ENCODE peak calls at places on chromosome 1, in six cellular contexts. V is HCT116, D is K562, P is H1, L is SK-N-SH, W is HepG2. Q is an unnamed sample.

GRCh38 chr1:67635055-67635809 is 49.8 kb upstream of the GADD45A start:
- DNase-seq in V (no peak), D (no peak), P (peak; percentile 31), L (no peak), W (no peak), Q (no peak)

GRCh38 chr1:221240652-221241051 is 361.4 kb downstream of the HLX start:
- DNase-seq in V (no peak), D (no peak), P (no peak), L (no peak), W (no peak), Q (no peak)

GRCh38 chr1:111696330-111696729 is 42.9 kb downstream of the INKA2 start:
- DNase-seq in V (no peak), D (no peak), P (no peak), L (no peak), W (no peak), Q (no peak)

GRCh38 chr1:6384962-6385672 is 8.4 kb downstream of the ACOT7 start:
- DNase-seq in V (no peak), D (no peak), P (no peak), L (peak; percentile 84), W (no peak), Q (no peak)

GRCh38 chr1:66478116-66478515 is 55.8 kb upstream of the SGIP1 start:
- DNase-seq in V (no peak), D (no peak), P (no peak), L (no peak), W (no peak), Q (no peak)

GRCh38 chr1:93056649-93057048 is 22.4 kb upstream of the MTF2 start:
- DNase-seq in V (no peak), D (no peak), P (no peak), L (no peak), W (no peak), Q (no peak)

GRCh38 chr1:86247553-86248279 is 91.1 kb upstream of the COL24A1 start:
- DNase-seq in V (no peak), D (no peak), P (no peak), L (no peak), W (no peak), Q (no peak)

GRCh38 chr1:38533772-38534472 is 325.6 kb downstream of the RRAGC start:
- DNase-seq in V (no peak), D (peak; percentile 31), P (no peak), L (no peak), W (no peak), Q (no peak)

GRCh38 chr1:222654849-222655248 is 37.0 kb downstream of the MIA3 start:
- DNase-seq in V (no peak), D (no peak), P (no peak), L (no peak), W (no peak), Q (peak; percentile 8)

GRCh38 chr1:233112184-233113008 is 162.0 kb downstream of the NTPCR start:
- DNase-seq in V (no peak), D (no peak), P (no peak), L (no peak), W (no peak), Q (no peak)
- H2AFZ ChIP-seq in V (no peak overlapping the region), D (peak overlapping the region; percentile 69), P (no peak overlapping the region), L (no peak overlapping the region), W (no peak overlapping the region), Q (peak overlapping the region; percentile 65)

DNA sequence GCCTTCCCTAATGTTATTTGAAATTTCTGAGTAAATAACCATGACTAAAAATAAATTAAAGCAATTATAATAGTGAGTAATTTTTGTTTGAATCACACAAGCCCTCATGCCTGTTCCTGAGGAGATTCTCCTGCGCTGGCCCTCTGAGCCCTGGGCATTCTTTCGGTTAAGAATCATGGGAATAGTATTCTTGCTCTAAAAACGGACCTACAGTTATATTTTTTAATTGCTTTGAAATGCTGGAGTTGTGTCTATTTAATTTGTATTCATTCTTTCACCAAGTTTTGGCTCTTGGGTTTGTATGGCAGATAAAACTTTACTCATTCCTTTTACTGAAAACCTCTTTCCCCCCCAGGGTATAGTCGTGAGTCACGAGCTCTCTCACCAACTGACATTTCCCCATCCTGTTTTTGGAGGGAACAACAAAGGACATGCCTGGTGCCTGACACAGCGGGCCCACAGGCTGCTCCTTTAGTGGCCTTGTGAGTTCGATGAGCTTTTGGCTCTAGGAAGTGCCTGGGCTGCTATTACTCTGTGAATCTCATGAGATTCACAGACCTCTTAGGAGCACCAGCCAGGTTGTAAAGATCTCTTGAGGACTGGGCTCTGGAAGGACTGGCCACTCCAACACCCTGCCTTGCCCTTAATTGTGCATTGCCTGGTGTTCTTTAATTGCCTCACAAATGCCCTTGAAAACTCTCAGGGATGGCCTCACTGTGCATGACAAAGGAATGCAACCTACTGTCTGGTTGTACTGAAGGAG is 58.6 kb downstream of the DDR2 start:
- DNase-seq in V (peak; percentile 73), D (no peak), P (no peak), L (no peak), W (no peak), Q (peak; percentile 94)
- TF ChIP-seq MAX in V (peak; percentile 99), D (peak; percentile 83), P (peak; percentile 85), L (peak; percentile 94), W (no peak), Q (peak; percentile 77)

GRCh38 chr1:234535763-234536515 is 57.0 kb upstream of the TARBP1 start:
- DNase-seq in V (no peak), D (no peak), P (no peak), L (no peak), W (no peak), Q (peak; percentile 83)
- H2AFZ ChIP-seq in V (no peak overlapping the region), D (peak overlapping the region; percentile 7), P (peak overlapping the region; percentile 4), L (no peak overlapping the region), W (no peak overlapping the region), Q (peak overlapping the region; percentile 71)

DNA sequence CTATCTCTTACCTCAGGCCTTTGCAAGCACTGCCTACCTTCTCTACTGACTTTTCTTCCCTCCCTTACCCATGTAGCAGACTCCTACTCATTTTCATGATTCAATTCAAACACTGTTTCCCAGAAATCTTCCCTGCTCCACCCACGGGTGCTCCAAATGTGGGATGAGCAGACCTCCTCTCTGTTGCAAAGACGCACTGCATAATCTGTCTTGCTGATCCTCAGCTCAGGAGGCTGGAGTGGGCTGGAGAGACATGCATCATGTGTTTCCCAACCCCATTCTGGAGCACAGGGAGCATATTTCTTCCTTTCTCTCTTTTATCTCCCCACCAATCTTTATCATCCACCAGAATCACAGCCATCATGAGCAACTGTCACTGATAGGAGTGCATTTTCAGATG is 459.9 kb upstream of the NFIA start:
- DNase-seq in V (no peak), D (no peak), P (no peak), L (no peak), W (no peak), Q (no peak)
- TF ChIP-seq MAX in V (no peak), D (no peak), P (no peak), L (no peak), W (no peak), Q (no peak)

DNA sequence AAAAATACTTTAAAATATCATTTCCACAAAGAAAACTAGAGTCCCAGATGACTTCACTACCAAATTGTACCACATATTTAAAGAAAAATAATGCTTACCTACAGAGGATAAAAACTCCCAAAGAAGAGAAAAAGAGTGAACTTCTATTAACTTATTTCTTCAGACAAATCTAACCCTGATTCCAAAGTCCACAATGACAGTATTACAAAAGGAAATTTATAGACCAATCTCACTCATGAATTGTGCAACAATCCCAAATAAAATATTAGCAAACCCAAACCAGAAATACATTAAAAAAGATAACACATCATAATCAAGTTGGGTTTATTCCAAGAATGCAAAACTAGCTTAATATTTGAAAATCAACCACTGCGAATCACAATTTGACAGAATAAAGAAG is 161.4 kb upstream of the GALNT2 start:
- DNase-seq in V (no peak), D (no peak), P (no peak), L (no peak), W (no peak), Q (no peak)
- H2AFZ ChIP-seq in V (no peak overlapping the region), D (no peak overlapping the region), P (no peak overlapping the region), L (no peak overlapping the region), W (no peak overlapping the region), Q (no peak overlapping the region)

GRCh38 chr1:79105499-79105898 is 99.0 kb upstream of the ADGRL4 start:
- DNase-seq in V (no peak), D (no peak), P (no peak), L (no peak), W (no peak), Q (peak; percentile 32)

GRCh38 chr1:79104617-79105016 is 98.1 kb upstream of the ADGRL4 start:
- DNase-seq in V (no peak), D (no peak), P (no peak), L (no peak), W (no peak), Q (no peak)

DNA sequence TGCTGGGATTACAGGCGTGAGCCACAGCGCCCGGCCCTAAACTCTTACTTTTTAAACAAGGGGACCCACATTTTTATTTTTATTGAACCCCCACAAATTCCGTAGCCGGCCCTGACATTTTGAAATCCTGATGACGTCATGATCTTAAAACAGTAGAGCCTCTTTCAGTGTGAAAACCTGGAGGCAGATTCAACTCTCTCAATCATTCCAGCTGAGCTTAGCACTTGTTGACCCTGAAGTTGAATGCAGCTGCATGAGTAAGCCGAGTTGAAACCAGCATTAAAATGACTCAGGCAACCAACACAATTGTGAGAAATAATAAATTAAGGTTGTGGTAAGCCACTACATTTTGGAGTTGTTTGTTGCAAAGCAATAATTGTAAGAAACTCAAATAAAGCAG is 93.9 kb upstream of the ADGRL4 start:
- DNase-seq in V (no peak), D (no peak), P (no peak), L (no peak), W (no peak), Q (peak; percentile 43)
- TF ChIP-seq MAX in V (no peak), D (no peak), P (no peak), L (no peak), W (no peak), Q (no peak)